ENCODE peak calls at places on chromosomes 5 and 9, in eight cellular contexts. One of them, this sample, is unnamed.

GRCh38 chr5:149407331-149408251 is 28.5 kb upstream of the IL17B start:
- DNase-seq in aorta: peak
- DNase-seq in AG10803: peak
- DNase-seq in OCI-LY7: no peak
- DNase-seq in choroid plexus epithelial cell: peak
- DNase-seq in GM12865: no peak
- DNase-seq in mesendoderm: no peak
- DNase-seq in foreskin fibroblast: no peak
- DNase-seq in this sample: no peak

GRCh38 chr5:64505769-64506566 is at the start of gene RGS7BP:
- DNase-seq in choroid plexus epithelial cell: peak
- DNase-seq in OCI-LY7: no peak
- DNase-seq in mesendoderm: peak
- DNase-seq in AG10803: peak
- DNase-seq in foreskin fibroblast: peak
- DNase-seq in GM12865: peak
- DNase-seq in aorta: peak
- DNase-seq in this sample: no peak

GRCh38 chr9:20683351-20684034 is 566 bp upstream of the FOCAD start:
- DNase-seq in choroid plexus epithelial cell: peak
- DNase-seq in AG10803: peak
- DNase-seq in foreskin fibroblast: peak
- DNase-seq in GM12865: peak
- DNase-seq in OCI-LY7: peak
- DNase-seq in aorta: peak
- DNase-seq in mesendoderm: peak
- DNase-seq in this sample: peak

GRCh38 chr5:675111-675875 is 17.9 kb downstream of the TPPP start:
- DNase-seq in foreskin fibroblast: no peak
- DNase-seq in GM12865: no peak
- DNase-seq in aorta: peak
- DNase-seq in OCI-LY7: no peak
- DNase-seq in choroid plexus epithelial cell: no peak
- DNase-seq in mesendoderm: no peak
- DNase-seq in AG10803: no peak
- DNase-seq in this sample: no peak

GRCh38 chr5:179225387-179225786 is 119.9 kb downstream of the ADAMTS2 start:
- DNase-seq in choroid plexus epithelial cell: no peak
- DNase-seq in OCI-LY7: no peak
- DNase-seq in aorta: peak
- DNase-seq in AG10803: no peak
- DNase-seq in GM12865: no peak
- DNase-seq in foreskin fibroblast: no peak
- DNase-seq in mesendoderm: no peak
- DNase-seq in this sample: no peak

GRCh38 chr9:97938081-97938644 is at the start of gene HEMGN:
- DNase-seq in foreskin fibroblast: no peak
- DNase-seq in GM12865: peak
- DNase-seq in mesendoderm: no peak
- DNase-seq in choroid plexus epithelial cell: no peak
- DNase-seq in OCI-LY7: peak
- DNase-seq in aorta: no peak
- DNase-seq in AG10803: no peak
- DNase-seq in this sample: peak

GRCh38 chr5:80098951-80099350 is 63.8 kb downstream of the THBS4 start:
- DNase-seq in mesendoderm: peak
- DNase-seq in aorta: no peak
- DNase-seq in foreskin fibroblast: no peak
- DNase-seq in AG10803: no peak
- DNase-seq in choroid plexus epithelial cell: no peak
- DNase-seq in OCI-LY7: no peak
- DNase-seq in GM12865: no peak
- DNase-seq in this sample: no peak

GRCh38 chr5:56950626-56951130 is 1.2 kb downstream of the MIER3 start:
- DNase-seq in choroid plexus epithelial cell: peak
- DNase-seq in AG10803: peak
- DNase-seq in aorta: peak
- DNase-seq in foreskin fibroblast: peak
- DNase-seq in mesendoderm: peak
- DNase-seq in GM12865: peak
- DNase-seq in OCI-LY7: peak
- DNase-seq in this sample: peak

GRCh38 chr9:137606005-137606601 is 617 bp downstream of the ARRDC1 start:
- DNase-seq in choroid plexus epithelial cell: no peak
- DNase-seq in OCI-LY7: no peak
- DNase-seq in GM12865: no peak
- DNase-seq in AG10803: no peak
- DNase-seq in mesendoderm: no peak
- DNase-seq in foreskin fibroblast: no peak
- DNase-seq in aorta: peak
- DNase-seq in this sample: no peak

GRCh38 chr9:127684576-127684975 is 22.2 kb upstream of the CFAP157 start:
- DNase-seq in GM12865: no peak
- DNase-seq in AG10803: peak
- DNase-seq in choroid plexus epithelial cell: peak
- DNase-seq in aorta: no peak
- DNase-seq in foreskin fibroblast: peak
- DNase-seq in OCI-LY7: no peak
- DNase-seq in mesendoderm: peak
- DNase-seq in this sample: no peak

GRCh38 chr9:82273121-82273520 is 284.5 kb downstream of the SPATA31D1 start:
- DNase-seq in foreskin fibroblast: peak
- DNase-seq in OCI-LY7: no peak
- DNase-seq in GM12865: no peak
- DNase-seq in mesendoderm: no peak
- DNase-seq in AG10803: no peak
- DNase-seq in aorta: no peak
- DNase-seq in choroid plexus epithelial cell: peak
- DNase-seq in this sample: no peak

GRCh38 chr9:107504585-107505455 is 15.3 kb upstream of the KLF4 start:
- DNase-seq in GM12865: no peak
- DNase-seq in OCI-LY7: no peak
- DNase-seq in aorta: no peak
- DNase-seq in AG10803: peak
- DNase-seq in mesendoderm: no peak
- DNase-seq in choroid plexus epithelial cell: peak
- DNase-seq in foreskin fibroblast: peak
- DNase-seq in this sample: no peak
- H3K4me3 ChIP-seq in GM12865: no peak
- H3K4me3 ChIP-seq in OCI-LY7: no peak
- H3K4me3 ChIP-seq in aorta: no peak
- H3K4me3 ChIP-seq in AG10803: no peak
- H3K4me3 ChIP-seq in mesendoderm: no peak
- H3K4me3 ChIP-seq in choroid plexus epithelial cell: no peak
- H3K4me3 ChIP-seq in foreskin fibroblast: no peak
- H3K4me3 ChIP-seq in this sample: no peak

GRCh38 chr9:130174025-130174424 is 1.8 kb downstream of the NCS1 start:
- DNase-seq in choroid plexus epithelial cell: no peak
- DNase-seq in AG10803: no peak
- DNase-seq in GM12865: no peak
- DNase-seq in foreskin fibroblast: no peak
- DNase-seq in aorta: no peak
- DNase-seq in mesendoderm: no peak
- DNase-seq in OCI-LY7: no peak
- DNase-seq in this sample: no peak
- H3K4me3 ChIP-seq in choroid plexus epithelial cell: peak
- H3K4me3 ChIP-seq in AG10803: peak
- H3K4me3 ChIP-seq in GM12865: no peak
- H3K4me3 ChIP-seq in foreskin fibroblast: peak
- H3K4me3 ChIP-seq in aorta: no peak
- H3K4me3 ChIP-seq in mesendoderm: no peak
- H3K4me3 ChIP-seq in OCI-LY7: no peak
- H3K4me3 ChIP-seq in this sample: no peak

DNA sequence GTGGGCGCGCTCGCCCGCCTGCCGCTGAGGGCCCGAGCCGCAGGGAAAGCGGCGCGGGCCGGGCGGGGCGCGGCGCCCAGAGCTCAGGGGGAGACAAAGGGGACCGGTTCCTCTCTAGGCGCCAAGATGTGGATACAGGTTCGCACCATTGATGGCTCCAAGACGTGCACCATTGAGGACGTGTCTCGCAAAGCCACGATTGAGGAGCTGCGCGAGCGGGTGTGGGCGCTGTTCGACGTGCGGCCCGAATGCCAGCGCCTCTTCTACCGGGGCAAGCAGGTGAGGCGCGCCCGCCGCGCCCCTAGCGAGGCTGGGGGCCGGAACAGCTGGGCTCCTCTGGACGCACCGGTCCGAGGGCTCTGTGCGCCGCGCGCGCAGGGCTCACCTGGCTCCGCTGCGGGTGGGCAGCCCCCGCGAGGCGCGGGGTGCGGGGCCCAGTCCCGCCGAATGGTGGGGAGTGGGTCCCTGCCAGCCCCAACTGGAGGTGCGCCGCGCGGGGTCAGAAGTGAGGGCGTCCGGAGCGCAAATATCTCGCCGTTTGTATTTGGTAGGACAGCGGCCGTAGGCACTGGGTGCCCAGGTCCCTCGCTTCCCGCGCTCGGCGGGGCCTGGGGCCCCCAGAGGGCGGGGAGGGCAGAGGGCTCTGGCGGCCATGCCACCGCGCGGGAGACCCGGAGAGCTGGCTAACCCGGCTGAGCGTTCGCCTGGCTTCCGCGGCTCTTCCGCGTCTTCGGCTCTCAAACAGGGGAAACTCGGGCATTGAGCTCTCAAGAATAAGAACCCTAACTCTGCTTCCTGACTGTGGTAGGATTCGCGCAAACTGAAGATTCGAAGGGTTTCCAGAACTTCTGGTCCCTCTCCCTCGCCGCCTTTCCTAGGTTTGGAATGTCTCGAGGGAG is 615 bp downstream of the UHRF2 start:
- DNase-seq in mesendoderm: peak
- DNase-seq in foreskin fibroblast: no peak
- DNase-seq in aorta: peak
- DNase-seq in AG10803: peak
- DNase-seq in choroid plexus epithelial cell: no peak
- DNase-seq in GM12865: peak
- DNase-seq in OCI-LY7: peak
- DNase-seq in this sample: no peak
- H3K4me3 ChIP-seq in mesendoderm: peak
- H3K4me3 ChIP-seq in foreskin fibroblast: peak
- H3K4me3 ChIP-seq in aorta: peak
- H3K4me3 ChIP-seq in AG10803: peak
- H3K4me3 ChIP-seq in choroid plexus epithelial cell: peak
- H3K4me3 ChIP-seq in GM12865: peak
- H3K4me3 ChIP-seq in OCI-LY7: peak
- H3K4me3 ChIP-seq in this sample: peak

GRCh38 chr5:157225463-157226422 is 40.2 kb upstream of the CYFIP2 start:
- DNase-seq in mesendoderm: no peak
- DNase-seq in AG10803: no peak
- DNase-seq in GM12865: no peak
- DNase-seq in foreskin fibroblast: no peak
- DNase-seq in OCI-LY7: no peak
- DNase-seq in choroid plexus epithelial cell: no peak
- DNase-seq in aorta: no peak
- DNase-seq in this sample: no peak
- H3K4me3 ChIP-seq in mesendoderm: no peak
- H3K4me3 ChIP-seq in AG10803: no peak
- H3K4me3 ChIP-seq in GM12865: no peak
- H3K4me3 ChIP-seq in foreskin fibroblast: no peak
- H3K4me3 ChIP-seq in OCI-LY7: no peak
- H3K4me3 ChIP-seq in choroid plexus epithelial cell: no peak
- H3K4me3 ChIP-seq in aorta: no peak
- H3K4me3 ChIP-seq in this sample: no peak

GRCh38 chr5:133904641-133905040 is 63.8 kb downstream of the C5orf15 start:
- DNase-seq in foreskin fibroblast: no peak
- DNase-seq in aorta: no peak
- DNase-seq in choroid plexus epithelial cell: no peak
- DNase-seq in OCI-LY7: no peak
- DNase-seq in GM12865: no peak
- DNase-seq in AG10803: no peak
- DNase-seq in mesendoderm: no peak
- DNase-seq in this sample: no peak

GRCh38 chr5:133900498-133901270 is 67.7 kb downstream of the C5orf15 start:
- DNase-seq in GM12865: no peak
- DNase-seq in OCI-LY7: no peak
- DNase-seq in choroid plexus epithelial cell: no peak
- DNase-seq in foreskin fibroblast: no peak
- DNase-seq in mesendoderm: no peak
- DNase-seq in aorta: no peak
- DNase-seq in AG10803: no peak
- DNase-seq in this sample: no peak

GRCh38 chr5:133905494-133905893 is 62.9 kb downstream of the C5orf15 start:
- DNase-seq in OCI-LY7: no peak
- DNase-seq in GM12865: no peak
- DNase-seq in aorta: no peak
- DNase-seq in choroid plexus epithelial cell: no peak
- DNase-seq in AG10803: no peak
- DNase-seq in mesendoderm: peak
- DNase-seq in foreskin fibroblast: no peak
- DNase-seq in this sample: no peak

GRCh38 chr5:133899506-133899905 is 68.9 kb downstream of the C5orf15 start:
- DNase-seq in OCI-LY7: no peak
- DNase-seq in foreskin fibroblast: no peak
- DNase-seq in aorta: no peak
- DNase-seq in mesendoderm: no peak
- DNase-seq in AG10803: no peak
- DNase-seq in GM12865: no peak
- DNase-seq in choroid plexus epithelial cell: no peak
- DNase-seq in this sample: no peak

GRCh38 chr5:133902521-133903118 is 65.8 kb downstream of the C5orf15 start:
- DNase-seq in AG10803: no peak
- DNase-seq in mesendoderm: peak
- DNase-seq in aorta: no peak
- DNase-seq in OCI-LY7: no peak
- DNase-seq in GM12865: no peak
- DNase-seq in foreskin fibroblast: no peak
- DNase-seq in choroid plexus epithelial cell: no peak
- DNase-seq in this sample: no peak
- H3K4me3 ChIP-seq in AG10803: no peak
- H3K4me3 ChIP-seq in mesendoderm: no peak
- H3K4me3 ChIP-seq in aorta: no peak
- H3K4me3 ChIP-seq in OCI-LY7: no peak
- H3K4me3 ChIP-seq in GM12865: no peak
- H3K4me3 ChIP-seq in foreskin fibroblast: no peak
- H3K4me3 ChIP-seq in choroid plexus epithelial cell: no peak
- H3K4me3 ChIP-seq in this sample: no peak

GRCh38 chr5:43815504-43815903 is 212.5 kb downstream of the NNT start:
- DNase-seq in AG10803: no peak
- DNase-seq in OCI-LY7: no peak
- DNase-seq in foreskin fibroblast: no peak
- DNase-seq in mesendoderm: peak
- DNase-seq in choroid plexus epithelial cell: no peak
- DNase-seq in GM12865: no peak
- DNase-seq in aorta: no peak
- DNase-seq in this sample: no peak
- H3K4me3 ChIP-seq in AG10803: no peak
- H3K4me3 ChIP-seq in OCI-LY7: no peak
- H3K4me3 ChIP-seq in foreskin fibroblast: no peak
- H3K4me3 ChIP-seq in mesendoderm: peak
- H3K4me3 ChIP-seq in choroid plexus epithelial cell: no peak
- H3K4me3 ChIP-seq in GM12865: no peak
- H3K4me3 ChIP-seq in aorta: no peak
- H3K4me3 ChIP-seq in this sample: no peak

DNA sequence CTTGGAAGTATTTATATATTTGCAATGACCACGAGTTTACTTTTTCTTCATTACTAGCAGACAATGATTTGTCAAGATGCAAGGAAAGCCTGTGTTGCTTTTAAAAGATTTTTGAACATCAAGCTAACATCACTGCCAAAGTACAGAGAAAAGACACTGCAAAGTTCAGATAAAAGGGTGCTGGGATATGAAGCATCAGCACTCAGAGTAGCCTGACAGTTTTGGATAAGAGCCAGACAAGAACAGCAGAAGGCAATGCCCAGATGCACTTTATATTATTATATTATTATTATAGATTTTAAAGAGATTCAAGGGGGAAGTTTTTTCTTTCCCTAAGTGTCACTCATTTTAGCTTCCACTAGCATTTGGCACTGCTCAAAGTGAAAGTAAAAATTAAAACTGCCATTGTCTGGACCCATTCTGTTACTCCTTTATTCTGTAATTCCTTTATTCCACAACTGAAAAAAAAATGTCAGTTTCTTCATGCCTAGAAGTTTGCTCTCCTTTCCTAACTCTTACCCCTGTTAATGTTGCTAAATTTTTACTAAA is 240.6 kb downstream of the EFNA5 start:
- DNase-seq in aorta: no peak
- DNase-seq in AG10803: no peak
- DNase-seq in mesendoderm: no peak
- DNase-seq in choroid plexus epithelial cell: peak
- DNase-seq in OCI-LY7: no peak
- DNase-seq in GM12865: no peak
- DNase-seq in foreskin fibroblast: no peak
- DNase-seq in this sample: no peak
- H3K4me3 ChIP-seq in aorta: peak
- H3K4me3 ChIP-seq in AG10803: no peak
- H3K4me3 ChIP-seq in mesendoderm: no peak
- H3K4me3 ChIP-seq in choroid plexus epithelial cell: no peak
- H3K4me3 ChIP-seq in OCI-LY7: peak
- H3K4me3 ChIP-seq in GM12865: peak
- H3K4me3 ChIP-seq in foreskin fibroblast: no peak
- H3K4me3 ChIP-seq in this sample: no peak

This sample was measured in Jurkat, Clone E6-1.